ENCODE peak calls at places on chromosomes 3 and 15, in seven cellular contexts. G, H, F, V, P, T and Y are unnamed samples.

GRCh38 chr3:19931767-19932188 is 2.2 kb downstream of the EFHB start:
- DNase-seq in H (no peak), P (no peak), V (no peak), T (no peak), F (no peak), G (no peak), Y (no peak)

GRCh38 chr3:196207833-196208607 is 3.2 kb downstream of the ZDHHC19 start:
- DNase-seq in P (peak), V (peak), F (peak), T (peak), G (no peak), H (no peak), Y (no peak)

GRCh38 chr3:194979173-194979572 is 291.8 kb downstream of the XXYLT1 start:
- DNase-seq in G (no peak), F (no peak), P (no peak), H (no peak), T (no peak), V (no peak), Y (no peak)

GRCh38 chr3:171860830-171861535 is 17.8 kb downstream of the TMEM212 start:
- DNase-seq in H (no peak), P (no peak), T (no peak), G (no peak), V (no peak), F (no peak), Y (no peak)

GRCh38 chr3:72829701-72830100 is 18.5 kb downstream of the SHQ1 start:
- DNase-seq in F (no peak), H (no peak), V (no peak), G (no peak), T (no peak), P (no peak), Y (no peak)

GRCh38 chr3:23743141-23743784 is 62.5 kb upstream of the UBE2E1 start:
- DNase-seq in T (no peak), G (no peak), V (peak), F (no peak), P (no peak), H (no peak), Y (no peak)

GRCh38 chr15:63409179-63409578 is 27.5 kb upstream of the CA12 start:
- DNase-seq in F (no peak), H (no peak), T (no peak), G (no peak), V (no peak), P (no peak), Y (no peak)

GRCh38 chr3:60079076-60079475 is 1029.3 kb upstream of the CFAP20DC start:
- DNase-seq in P (no peak), G (no peak), H (no peak), F (no peak), T (peak), V (no peak), Y (no peak)

GRCh38 chr3:61927332-61927731 is 366.0 kb downstream of the PTPRG start:
- DNase-seq in T (no peak), G (peak), P (peak), V (no peak), F (no peak), H (no peak), Y (no peak)

GRCh38 chr3:100558233-100558632 is 51.2 kb upstream of the ADGRG7 start:
- DNase-seq in V (no peak), P (no peak), G (no peak), H (no peak), F (no peak), T (no peak), Y (no peak)

GRCh38 chr3:128426128-128426921 is 40.4 kb downstream of the DNAJB8 start:
- DNase-seq in P (peak), H (no peak), V (peak), F (peak), T (peak), G (no peak), Y (peak)

GRCh38 chr15:70424937-70425411 is 327.3 kb upstream of the TLE3 start:
- DNase-seq in P (no peak), V (no peak), F (no peak), T (peak), G (no peak), H (no peak), Y (no peak)

GRCh38 chr3:100875239-100875638 is 118.0 kb downstream of the ABI3BP start:
- DNase-seq in H (no peak), F (no peak), P (peak), T (no peak), G (no peak), V (no peak), Y (no peak)